ENCODE peak calls at places on chromosomes 7 and 10, in six cellular contexts. One of them, this sample, is unnamed.

GRCh38 chr7:96400001-96400400 is 78.1 kb upstream of the SLC25A13 start:
- DNase-seq in stimulated activated CD8-positive, alpha-beta memory T cell treated with anti-CD3 and anti-CD28 coated beads, Interleukin-7, amount 100 ng/mL, for 48 hours: no peak
- DNase-seq in IMR-90: no peak
- DNase-seq in GOT3: no peak
- DNase-seq in activated naive CD4-positive, alpha-beta T cell: no peak
- DNase-seq in left kidney: no peak
- DNase-seq in this sample: no peak

GRCh38 chr10:78656815-78657621 is 411.7 kb upstream of the ZMIZ1 start:
- DNase-seq in stimulated activated CD8-positive, alpha-beta memory T cell treated with anti-CD3 and anti-CD28 coated beads, Interleukin-7, amount 100 ng/mL, for 48 hours: no peak
- DNase-seq in IMR-90: no peak
- DNase-seq in GOT3: no peak
- DNase-seq in activated naive CD4-positive, alpha-beta T cell: no peak
- DNase-seq in left kidney: peak; percentile 97
- DNase-seq in this sample: no peak

GRCh38 chr7:43577485-43577951 is 5.4 kb upstream of the STK17A start:
- DNase-seq in stimulated activated CD8-positive, alpha-beta memory T cell treated with anti-CD3 and anti-CD28 coated beads, Interleukin-7, amount 100 ng/mL, for 48 hours: no peak
- DNase-seq in IMR-90: peak; percentile 61
- DNase-seq in GOT3: no peak
- DNase-seq in activated naive CD4-positive, alpha-beta T cell: no peak
- DNase-seq in left kidney: no peak
- DNase-seq in this sample: no peak

GRCh38 chr7:123126171-123126570 is 73.6 kb downstream of the SLC13A1 start:
- DNase-seq in stimulated activated CD8-positive, alpha-beta memory T cell treated with anti-CD3 and anti-CD28 coated beads, Interleukin-7, amount 100 ng/mL, for 48 hours: no peak
- DNase-seq in IMR-90: no peak
- DNase-seq in GOT3: no peak
- DNase-seq in activated naive CD4-positive, alpha-beta T cell: no peak
- DNase-seq in left kidney: no peak
- DNase-seq in this sample: no peak

GRCh38 chr10:37739181-37739580 is 118.2 kb downstream of the ZNF248 start:
- DNase-seq in stimulated activated CD8-positive, alpha-beta memory T cell treated with anti-CD3 and anti-CD28 coated beads, Interleukin-7, amount 100 ng/mL, for 48 hours: no peak
- DNase-seq in IMR-90: no peak
- DNase-seq in GOT3: no peak
- DNase-seq in activated naive CD4-positive, alpha-beta T cell: no peak
- DNase-seq in left kidney: no peak
- DNase-seq in this sample: no peak

GRCh38 chr7:50068850-50069551 is 24.0 kb downstream of the ZPBP start:
- DNase-seq in stimulated activated CD8-positive, alpha-beta memory T cell treated with anti-CD3 and anti-CD28 coated beads, Interleukin-7, amount 100 ng/mL, for 48 hours: no peak
- DNase-seq in IMR-90: no peak
- DNase-seq in GOT3: peak; percentile 19
- DNase-seq in activated naive CD4-positive, alpha-beta T cell: no peak
- DNase-seq in left kidney: peak; percentile 83
- DNase-seq in this sample: peak; percentile 37

GRCh38 chr10:42112331-42113157 is 525.8 kb downstream of the ZNF33B start:
- DNase-seq in stimulated activated CD8-positive, alpha-beta memory T cell treated with anti-CD3 and anti-CD28 coated beads, Interleukin-7, amount 100 ng/mL, for 48 hours: no peak
- DNase-seq in IMR-90: no peak
- DNase-seq in GOT3: no peak
- DNase-seq in activated naive CD4-positive, alpha-beta T cell: no peak
- DNase-seq in left kidney: no peak
- DNase-seq in this sample: no peak

GRCh38 chr10:90968448-90969086 is 47.7 kb upstream of the ANKRD1 start:
- DNase-seq in stimulated activated CD8-positive, alpha-beta memory T cell treated with anti-CD3 and anti-CD28 coated beads, Interleukin-7, amount 100 ng/mL, for 48 hours: no peak
- DNase-seq in IMR-90: peak; percentile 83
- DNase-seq in GOT3: no peak
- DNase-seq in activated naive CD4-positive, alpha-beta T cell: no peak
- DNase-seq in left kidney: peak; percentile 80
- DNase-seq in this sample: no peak

GRCh38 chr7:120833551-120833950 is 24.4 kb downstream of the TSPAN12 start:
- DNase-seq in stimulated activated CD8-positive, alpha-beta memory T cell treated with anti-CD3 and anti-CD28 coated beads, Interleukin-7, amount 100 ng/mL, for 48 hours: no peak
- DNase-seq in IMR-90: no peak
- DNase-seq in GOT3: no peak
- DNase-seq in activated naive CD4-positive, alpha-beta T cell: no peak
- DNase-seq in left kidney: peak; percentile 27
- DNase-seq in this sample: no peak

GRCh38 chr7:3067193-3067592 is 23.5 kb upstream of the CARD11 start:
- DNase-seq in stimulated activated CD8-positive, alpha-beta memory T cell treated with anti-CD3 and anti-CD28 coated beads, Interleukin-7, amount 100 ng/mL, for 48 hours: no peak
- DNase-seq in IMR-90: no peak
- DNase-seq in GOT3: no peak
- DNase-seq in activated naive CD4-positive, alpha-beta T cell: no peak
- DNase-seq in left kidney: peak; percentile 60
- DNase-seq in this sample: no peak

This sample was measured in ovary.